ENCODE peak calls at places on chromosomes 13 and 19, in seven cellular contexts. E is GM23338, Z is stomach, K is psoas muscle, O is heart left ventricle, A is tibial nerve, R is aorta. D is an unnamed sample. For H3K4me1, the result is how much of the 10 kb centered on the place peaks cover.

GRCh38 chr13:67119481-67119883 is 110.7 kb downstream of the PCDH9 start:
- DNase-seq in E (no peak), O (no peak), Z (no peak), K (no peak), R (no peak), A (no peak), D (no peak)

GRCh38 chr19:15231256-15231655 is 992 bp downstream of the EPHX3 start:
- DNase-seq in E (no peak), A (no peak), K (no peak), Z (no peak), O (no peak), R (no peak), D (no peak)

GRCh38 chr13:92355213-92355612 is 871.4 kb upstream of the GPC6 start:
- DNase-seq in Z (no peak), R (no peak), K (no peak), E (peak), O (no peak), A (peak), D (no peak)

GRCh38 chr19:30135358-30135757 is 193.3 kb downstream of the URI1 start:
- DNase-seq in A (no peak), R (peak), Z (no peak), E (no peak), K (no peak), O (no peak), D (no peak)

GRCh38 chr19:17762505-17763229 is 11.4 kb downstream of the FCHO1 start:
- DNase-seq in O (no peak), E (peak), K (no peak), Z (no peak), R (peak), A (no peak), D (no peak)

GRCh38 chr19:31154021-31154420 is 195.2 kb downstream of the TSHZ3 start:
- DNase-seq in Z (no peak), E (no peak), R (no peak), O (no peak), A (no peak), K (no peak), D (no peak)

GRCh38 chr19:34171539-34171876 is 796 bp upstream of the LSM14A start:
- DNase-seq in O (no peak), Z (no peak), E (no peak), R (no peak), K (no peak), A (no peak), D (no peak)

GRCh38 chr13:40319699-40320586 is 346.5 kb downstream of the FOXO1 start:
- DNase-seq in A (no peak), R (no peak), K (no peak), E (no peak), Z (no peak), O (no peak), D (no peak)

GRCh38 chr13:101149735-101150380 is 266.4 kb downstream of the NALCN start:
- DNase-seq in O (no peak), R (no peak), K (no peak), E (peak), A (no peak), Z (no peak), D (no peak)

GRCh38 chr13:51363625-51364024 is 24.1 kb downstream of the SERPINE3 start:
- DNase-seq in E (no peak), K (no peak), A (no peak), Z (no peak), R (no peak), O (no peak), D (no peak)

DNA sequence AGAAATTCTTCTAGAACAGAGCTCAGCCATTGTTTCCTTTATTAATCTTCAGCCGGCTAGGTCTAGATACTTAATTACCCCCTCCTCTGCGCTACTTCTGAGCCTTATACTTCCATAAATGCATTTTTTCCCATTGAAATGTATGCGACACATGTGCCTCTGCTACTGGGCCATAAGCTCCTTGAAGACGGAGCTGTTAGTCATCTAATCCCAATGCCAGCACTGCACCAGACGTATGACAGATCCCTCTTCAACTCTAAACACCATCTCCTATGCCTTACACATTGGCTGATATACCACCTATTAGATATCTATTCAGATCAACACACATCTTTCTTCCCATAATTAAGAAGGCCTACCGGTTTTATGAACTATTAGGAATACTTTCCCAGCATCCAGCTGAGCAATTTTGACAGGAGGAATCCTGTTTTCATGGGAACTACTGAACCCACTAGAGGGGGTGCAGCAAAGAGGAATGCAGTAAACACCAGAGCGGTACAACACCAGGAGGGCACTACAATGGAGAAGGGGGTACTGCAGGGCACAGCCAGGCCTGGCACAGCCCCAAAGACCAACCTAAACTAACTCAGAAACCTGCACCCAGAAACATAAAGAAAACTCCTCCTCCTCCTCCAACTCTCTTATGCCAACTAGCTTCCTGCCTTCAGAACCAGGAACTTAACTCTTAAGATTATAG is 18.8 kb downstream of the STK24 start:
- DNase-seq in O (no peak), K (no peak), Z (no peak), A (no peak), E (no peak), R (no peak), D (no peak)
- H3K4me1 ChIP-seq in O (under half), K (under half), Z (half or more), A (under half), E (half or more), R (under half), D (under half)

GRCh38 chr19:49127674-49128544 is 8.6 kb downstream of the PPFIA3 start:
- DNase-seq in R (peak), Z (peak), A (peak), K (peak), E (peak), O (peak), D (peak)
- H3K27ac ChIP-seq in R (no peak), Z (peak), A (no peak), K (peak), E (no peak), O (no peak), D (peak)

DNA sequence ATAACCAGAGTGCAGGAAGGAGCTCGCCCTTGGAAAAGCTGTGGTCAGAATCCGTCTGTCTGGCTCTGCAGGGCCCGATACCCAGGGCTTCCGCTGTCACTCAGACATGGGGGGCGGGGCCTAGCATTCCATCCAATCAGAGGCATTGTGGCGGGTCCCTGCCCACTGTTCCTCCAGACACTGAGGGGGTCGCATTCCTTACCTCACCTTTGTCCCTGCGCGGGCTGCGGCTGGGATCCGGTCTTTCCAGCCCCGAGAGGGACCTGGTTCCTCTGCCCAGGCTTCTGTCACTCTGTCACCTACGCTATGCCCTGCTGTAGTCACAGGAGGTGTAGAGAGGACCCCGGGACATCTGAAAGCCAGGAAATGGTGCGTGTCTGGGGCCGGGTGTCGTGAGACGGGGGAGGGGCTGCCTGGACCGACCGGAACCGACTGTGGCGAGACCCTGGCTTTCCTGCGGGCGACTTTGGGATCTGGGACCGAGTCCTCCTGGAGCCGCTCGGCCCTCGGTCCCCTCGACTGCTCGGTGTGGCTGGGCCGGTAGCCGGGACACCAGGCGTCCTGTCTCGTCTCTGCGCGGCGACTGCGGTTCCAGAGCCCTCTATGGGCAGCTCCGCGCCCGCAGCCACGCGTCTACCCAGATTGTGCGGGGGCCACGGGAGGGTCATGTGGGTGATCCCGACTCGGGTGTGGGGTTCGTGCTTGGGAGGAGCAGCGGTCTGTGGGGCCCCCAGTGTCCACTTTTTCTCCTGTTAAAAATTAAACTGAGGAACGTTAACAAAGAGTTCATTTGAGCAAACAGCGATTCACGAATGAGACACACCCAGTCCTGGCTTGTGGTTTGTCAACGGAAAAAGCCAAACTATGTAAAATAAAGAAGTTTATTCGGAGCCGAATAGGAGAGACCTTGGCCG is at the start of gene ZNF69:
- DNase-seq in K (peak), O (peak), R (peak), E (peak), Z (peak), A (peak), D (peak)
- H3K4me3 ChIP-seq in K (peak), O (peak), R (peak), E (peak), Z (peak), A (peak), D (peak)

DNA sequence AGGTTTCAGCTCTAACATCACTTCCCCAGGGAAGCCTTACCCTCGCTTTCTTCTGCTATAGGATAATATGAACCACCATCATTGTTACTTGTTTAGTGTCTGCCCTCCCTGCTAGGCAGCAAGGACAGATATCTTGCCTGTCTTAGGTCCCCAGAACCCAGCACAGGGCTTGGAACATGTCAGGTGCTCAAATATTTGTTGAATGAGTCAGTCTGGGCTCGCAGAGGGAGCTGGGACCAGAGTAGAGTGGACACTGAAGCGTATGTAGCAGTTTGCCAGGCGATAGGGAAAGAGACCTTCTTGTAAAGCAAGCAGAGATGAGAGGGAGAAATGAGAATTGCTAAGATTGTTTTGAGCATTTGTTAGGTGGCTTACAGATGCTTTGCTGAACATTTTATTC is 11.7 kb downstream of the BCKDHA start:
- DNase-seq in R (no peak), E (no peak), A (no peak), K (no peak), O (no peak), Z (peak), D (no peak)
- H3K4me1 ChIP-seq in R (under half), E (under half), A (under half), K (half or more), O (under half), Z (half or more), D (under half)

DNA sequence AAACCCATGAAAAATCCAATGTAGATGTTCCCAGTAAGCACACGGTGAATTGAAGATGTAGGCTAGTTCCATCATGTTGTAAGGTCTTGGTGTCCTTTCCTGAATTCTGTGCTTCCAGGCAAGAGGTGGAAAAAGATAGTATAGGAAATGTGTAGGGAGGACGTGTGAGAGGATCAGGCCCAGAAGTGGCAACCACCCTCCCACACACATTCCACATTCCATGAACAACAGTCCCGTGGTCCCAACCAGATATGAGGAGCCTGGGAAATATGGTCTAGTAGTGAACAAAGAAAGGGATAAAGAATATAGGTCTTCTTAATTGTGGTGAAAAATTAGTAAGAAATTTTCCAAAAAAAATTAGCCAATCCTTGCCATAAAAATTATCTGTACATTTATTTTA is 1254.2 kb upstream of the SLC10A2 start:
- DNase-seq in O (no peak), R (no peak), K (no peak), Z (no peak), E (no peak), A (no peak), D (no peak)
- H3K27ac ChIP-seq in O (no peak), R (no peak), K (no peak), Z (no peak), E (no peak), A (no peak), D (no peak)

GRCh38 chr19:2457394-2458037 is 757 bp upstream of the LMNB2 start:
- DNase-seq in O (no peak), A (no peak), E (no peak), R (peak), K (no peak), Z (no peak), D (no peak)
- H3K4me3 ChIP-seq in O (peak), A (peak), E (peak), R (no peak), K (peak), Z (peak), D (peak)

GRCh38 chr13:23381877-23382276 is 51.6 kb downstream of the SACS start:
- DNase-seq in Z (no peak), A (no peak), E (no peak), O (no peak), R (no peak), K (no peak), D (no peak)

GRCh38 chr13:23385931-23386330 is 47.6 kb downstream of the SACS start:
- DNase-seq in A (no peak), R (no peak), O (no peak), K (no peak), Z (no peak), E (no peak), D (no peak)

GRCh38 chr13:23384111-23384510 is 49.4 kb downstream of the SACS start:
- DNase-seq in E (no peak), Z (no peak), K (no peak), O (no peak), R (no peak), A (no peak), D (no peak)

GRCh38 chr13:23380534-23380933 is 53.0 kb downstream of the SACS start:
- DNase-seq in A (no peak), E (no peak), R (no peak), Z (no peak), O (no peak), K (no peak), D (no peak)

GRCh38 chr13:23383151-23383550 is 50.4 kb downstream of the SACS start:
- DNase-seq in A (no peak), E (no peak), Z (no peak), K (no peak), R (no peak), O (no peak), D (no peak)
- H3K4me1 ChIP-seq in A (under half), E (under half), Z (under half), K (under half), R (under half), O (under half), D (under half)

D was measured in right atrium auricular region.